ENCODE peak calls at places on chromosomes 13 and 19, in five cellular contexts. O, G, C, N and K are unnamed samples.

GRCh38 chr19:1765182-1765903 is 12.0 kb downstream of the ONECUT3 start:
- DNase-seq in N (no peak), C (no peak), O (no peak), G (no peak), K (no peak)

GRCh38 chr13:65605386-65605785 is 1624.8 kb downstream of the PCDH9 start:
- DNase-seq in C (no peak), N (no peak), O (no peak), G (no peak), K (no peak)

GRCh38 chr19:35084078-35084762 is 31.4 kb upstream of the FXYD3 start:
- DNase-seq in C (no peak), O (no peak), G (peak; percentile 55), N (peak; percentile 38), K (no peak)

GRCh38 chr19:19539738-19540703 is 2.0 kb downstream of the CILP2 start:
- DNase-seq in N (peak; percentile 54), O (peak; percentile 90), C (peak; percentile 60), G (no peak), K (no peak)

GRCh38 chr13:27474751-27475268 is 24.4 kb upstream of the MTIF3 start:
- DNase-seq in O (no peak), C (no peak), N (no peak), G (no peak), K (no peak)

GRCh38 chr13:44300895-44301638 is 72.6 kb upstream of the SERP2 start:
- DNase-seq in C (no peak), O (peak; percentile 33), N (no peak), G (no peak), K (peak; percentile 67)

GRCh38 chr19:54114340-54114826 is 1.1 kb downstream of the TFPT start:
- DNase-seq in G (peak; percentile 56), C (peak; percentile 40), O (peak; percentile 70), N (peak; percentile 62), K (no peak)

GRCh38 chr13:40146586-40147240 is 491.3 kb downstream of the COG6 start:
- DNase-seq in C (no peak), N (peak; percentile 47), G (no peak), O (no peak), K (no peak)

GRCh38 chr19:437027-437426 is 23.8 kb downstream of the SHC2 start:
- DNase-seq in O (no peak), G (no peak), C (no peak), N (no peak), K (no peak)

GRCh38 chr13:50592412-50593145 is 250.9 kb downstream of the DLEU7 start:
- DNase-seq in G (no peak), N (no peak), O (no peak), C (no peak), K (no peak)